ENCODE peak calls at places on chromosomes 13 and 19, in five cellular contexts. One of them, this sample, is unnamed.

GRCh38 chr19:44072543-44073401 is 813 bp downstream of the ZNF284 start:
- DNase-seq in cardiac fibroblast: peak; percentile 5
- DNase-seq in GM06990: no peak
- DNase-seq in CD4-positive, alpha-beta T cell: no peak
- DNase-seq in IMR-90: no peak
- DNase-seq in this sample: no peak

GRCh38 chr19:1076951-1077350 is 10.0 kb downstream of the ARHGAP45 start:
- DNase-seq in cardiac fibroblast: no peak
- DNase-seq in GM06990: peak; percentile 87
- DNase-seq in CD4-positive, alpha-beta T cell: peak; percentile 95
- DNase-seq in IMR-90: no peak
- DNase-seq in this sample: peak; percentile 84

GRCh38 chr19:3450796-3451411 is 29.4 kb downstream of the SMIM24 start:
- DNase-seq in cardiac fibroblast: peak; percentile 99
- DNase-seq in GM06990: no peak
- DNase-seq in CD4-positive, alpha-beta T cell: no peak
- DNase-seq in IMR-90: peak; percentile 100
- DNase-seq in this sample: no peak

GRCh38 chr19:31285744-31286143 is 63.5 kb downstream of the TSHZ3 start:
- DNase-seq in cardiac fibroblast: peak; percentile 60
- DNase-seq in GM06990: no peak
- DNase-seq in CD4-positive, alpha-beta T cell: no peak
- DNase-seq in IMR-90: peak; percentile 64
- DNase-seq in this sample: no peak

GRCh38 chr19:23328211-23328610 is 67.1 kb downstream of the ZNF91 start:
- DNase-seq in cardiac fibroblast: no peak
- DNase-seq in GM06990: no peak
- DNase-seq in CD4-positive, alpha-beta T cell: no peak
- DNase-seq in IMR-90: no peak
- DNase-seq in this sample: no peak

GRCh38 chr13:79724348-79725103 is 243.6 kb downstream of the NDFIP2 start:
- DNase-seq in cardiac fibroblast: peak; percentile 10
- DNase-seq in GM06990: no peak
- DNase-seq in CD4-positive, alpha-beta T cell: no peak
- DNase-seq in IMR-90: no peak
- DNase-seq in this sample: no peak

GRCh38 chr13:49679244-49679643 is 12.0 kb downstream of the EBPL start:
- DNase-seq in cardiac fibroblast: peak; percentile 44
- DNase-seq in GM06990: no peak
- DNase-seq in CD4-positive, alpha-beta T cell: no peak
- DNase-seq in IMR-90: peak; percentile 35
- DNase-seq in this sample: no peak

GRCh38 chr19:40423227-40423566 is 2.6 kb downstream of the SERTAD1 start:
- DNase-seq in cardiac fibroblast: no peak
- DNase-seq in GM06990: no peak
- DNase-seq in CD4-positive, alpha-beta T cell: no peak
- DNase-seq in IMR-90: no peak
- DNase-seq in this sample: no peak

GRCh38 chr13:66995366-66995663 is 234.8 kb downstream of the PCDH9 start:
- DNase-seq in cardiac fibroblast: no peak
- DNase-seq in GM06990: no peak
- DNase-seq in CD4-positive, alpha-beta T cell: no peak
- DNase-seq in IMR-90: no peak
- DNase-seq in this sample: no peak

DNA sequence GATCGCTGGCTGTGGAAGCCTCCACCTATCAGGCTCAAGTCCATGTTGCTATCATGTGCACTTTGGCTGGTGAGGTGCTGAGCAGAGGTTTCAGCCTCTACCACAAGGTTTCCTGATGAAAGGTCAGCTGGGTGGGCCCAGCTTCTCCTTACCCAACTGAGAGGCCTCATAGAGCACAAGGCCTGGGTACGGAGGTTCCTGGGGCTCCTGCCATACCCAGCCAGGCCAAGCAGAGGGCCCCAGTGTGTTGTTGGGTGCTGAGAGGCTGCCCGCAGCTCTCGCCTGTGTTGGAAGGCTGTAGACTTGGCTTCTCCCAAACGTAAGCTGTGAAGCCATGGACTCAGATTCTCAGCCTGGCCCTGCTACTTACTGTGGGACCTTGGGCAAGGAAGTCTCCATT is 28.2 kb downstream of the ACTN4 start:
- DNase-seq in cardiac fibroblast: no peak
- DNase-seq in GM06990: no peak
- DNase-seq in CD4-positive, alpha-beta T cell: no peak
- DNase-seq in IMR-90: no peak
- DNase-seq in this sample: no peak
- TF ChIP-seq CTCF in cardiac fibroblast: no peak
- TF ChIP-seq CTCF in GM06990: no peak
- TF ChIP-seq CTCF in CD4-positive, alpha-beta T cell: no peak
- TF ChIP-seq CTCF in IMR-90: no peak
- TF ChIP-seq CTCF in this sample: no peak

GRCh38 chr19:55489711-55490477 is 1.7 kb downstream of the SSC5D start:
- DNase-seq in cardiac fibroblast: no peak
- DNase-seq in GM06990: no peak
- DNase-seq in CD4-positive, alpha-beta T cell: no peak
- DNase-seq in IMR-90: no peak
- DNase-seq in this sample: no peak

GRCh38 chr19:55486971-55487883 is 1.0 kb upstream of the SSC5D start:
- DNase-seq in cardiac fibroblast: peak; percentile 96
- DNase-seq in GM06990: no peak
- DNase-seq in CD4-positive, alpha-beta T cell: no peak
- DNase-seq in IMR-90: peak; percentile 97
- DNase-seq in this sample: no peak

GRCh38 chr19:55487884-55488687 is at the start of gene SSC5D:
- DNase-seq in cardiac fibroblast: peak; percentile 72
- DNase-seq in GM06990: no peak
- DNase-seq in CD4-positive, alpha-beta T cell: no peak
- DNase-seq in IMR-90: peak; percentile 26
- DNase-seq in this sample: no peak

GRCh38 chr19:55490478-55491436 is 2.5 kb downstream of the SSC5D start:
- DNase-seq in cardiac fibroblast: peak; percentile 36
- DNase-seq in GM06990: no peak
- DNase-seq in CD4-positive, alpha-beta T cell: no peak
- DNase-seq in IMR-90: no peak
- DNase-seq in this sample: no peak

GRCh38 chr19:55488986-55489710 is 912 bp downstream of the SSC5D start:
- DNase-seq in cardiac fibroblast: no peak
- DNase-seq in GM06990: no peak
- DNase-seq in CD4-positive, alpha-beta T cell: no peak
- DNase-seq in IMR-90: no peak
- DNase-seq in this sample: no peak
- TF ChIP-seq CTCF in cardiac fibroblast: no peak
- TF ChIP-seq CTCF in GM06990: no peak
- TF ChIP-seq CTCF in CD4-positive, alpha-beta T cell: no peak
- TF ChIP-seq CTCF in IMR-90: no peak
- TF ChIP-seq CTCF in this sample: no peak

GRCh38 chr13:38897521-38897920 is 93.1 kb downstream of the STOML3 start:
- DNase-seq in cardiac fibroblast: no peak
- DNase-seq in GM06990: no peak
- DNase-seq in CD4-positive, alpha-beta T cell: no peak
- DNase-seq in IMR-90: no peak
- DNase-seq in this sample: no peak

GRCh38 chr13:38898481-38898880 is 92.2 kb downstream of the STOML3 start:
- DNase-seq in cardiac fibroblast: no peak
- DNase-seq in GM06990: no peak
- DNase-seq in CD4-positive, alpha-beta T cell: no peak
- DNase-seq in IMR-90: no peak
- DNase-seq in this sample: no peak

GRCh38 chr13:38902551-38902950 is 88.1 kb downstream of the STOML3 start:
- DNase-seq in cardiac fibroblast: no peak
- DNase-seq in GM06990: no peak
- DNase-seq in CD4-positive, alpha-beta T cell: no peak
- DNase-seq in IMR-90: no peak
- DNase-seq in this sample: no peak

GRCh38 chr13:38899581-38899980 is 91.0 kb downstream of the STOML3 start:
- DNase-seq in cardiac fibroblast: no peak
- DNase-seq in GM06990: no peak
- DNase-seq in CD4-positive, alpha-beta T cell: no peak
- DNase-seq in IMR-90: no peak
- DNase-seq in this sample: no peak

DNA sequence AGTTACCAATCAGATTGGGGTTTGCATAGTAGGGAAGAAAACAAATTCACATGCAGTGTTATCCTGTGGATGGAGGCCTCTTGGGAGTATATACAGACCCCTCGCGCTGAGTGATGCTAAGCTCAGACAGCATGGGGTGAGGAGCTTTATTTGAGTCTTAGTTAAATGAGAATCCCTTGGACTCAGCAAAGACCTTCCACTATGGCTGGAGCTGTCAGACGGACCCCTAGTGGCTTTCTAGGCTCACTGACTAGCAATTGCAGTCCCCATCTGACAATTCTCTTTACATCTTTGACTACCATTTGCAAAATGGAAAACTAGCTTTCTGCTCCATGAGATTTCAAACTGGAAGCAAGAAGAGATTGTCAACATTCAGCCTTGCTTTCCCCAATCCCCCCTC is 90.4 kb downstream of the STOML3 start:
- DNase-seq in cardiac fibroblast: no peak
- DNase-seq in GM06990: no peak
- DNase-seq in CD4-positive, alpha-beta T cell: no peak
- DNase-seq in IMR-90: no peak
- DNase-seq in this sample: no peak
- TF ChIP-seq CTCF in cardiac fibroblast: no peak
- TF ChIP-seq CTCF in GM06990: peak; percentile 39
- TF ChIP-seq CTCF in CD4-positive, alpha-beta T cell: no peak
- TF ChIP-seq CTCF in IMR-90: no peak
- TF ChIP-seq CTCF in this sample: no peak

DNA sequence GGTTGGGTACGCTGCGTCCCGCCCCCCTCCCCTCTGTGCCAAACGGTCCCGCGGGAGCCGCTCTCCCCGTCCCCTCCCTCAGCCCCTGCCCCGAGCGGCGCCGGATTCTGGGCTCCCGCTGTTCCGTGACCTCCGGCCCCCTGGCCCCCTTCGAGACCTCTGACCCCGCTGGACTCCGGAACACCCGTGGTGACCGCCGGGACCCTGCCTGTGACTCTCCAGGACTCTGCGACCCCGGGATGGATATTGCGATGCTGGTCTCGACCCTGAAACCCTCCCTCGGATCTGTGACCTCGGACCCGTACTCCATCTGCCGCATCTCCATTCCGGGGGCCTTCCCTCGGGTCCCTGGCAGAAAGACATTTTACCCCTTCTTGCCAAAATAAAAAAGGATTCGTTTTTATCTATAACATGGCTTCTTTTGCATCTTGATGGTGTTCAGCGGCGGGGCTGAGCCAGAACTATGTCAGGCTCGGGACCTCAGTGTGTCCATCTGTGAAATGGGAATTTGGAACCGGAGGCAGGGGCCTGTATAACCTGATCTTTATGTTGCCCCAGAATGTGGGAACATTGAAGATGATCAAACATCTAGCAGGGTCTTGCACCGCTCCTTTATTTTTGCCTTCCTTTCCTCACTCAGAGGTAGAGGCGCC is 654 bp upstream of the MEGF8 start:
- DNase-seq in cardiac fibroblast: no peak
- DNase-seq in GM06990: no peak
- DNase-seq in CD4-positive, alpha-beta T cell: no peak
- DNase-seq in IMR-90: no peak
- DNase-seq in this sample: peak; percentile 22
- TF ChIP-seq CTCF in cardiac fibroblast: no peak
- TF ChIP-seq CTCF in GM06990: no peak
- TF ChIP-seq CTCF in CD4-positive, alpha-beta T cell: peak; percentile 90
- TF ChIP-seq CTCF in IMR-90: no peak
- TF ChIP-seq CTCF in this sample: no peak

GRCh38 chr19:53812335-53812734 is 11.8 kb downstream of the NLRP12 start:
- DNase-seq in cardiac fibroblast: no peak
- DNase-seq in GM06990: no peak
- DNase-seq in CD4-positive, alpha-beta T cell: no peak
- DNase-seq in IMR-90: no peak
- DNase-seq in this sample: no peak
- TF ChIP-seq CTCF in cardiac fibroblast: peak; percentile 27
- TF ChIP-seq CTCF in GM06990: no peak
- TF ChIP-seq CTCF in CD4-positive, alpha-beta T cell: no peak
- TF ChIP-seq CTCF in IMR-90: no peak
- TF ChIP-seq CTCF in this sample: no peak

This sample was measured in activated B cell treated with CpG ODN at 0.5 μM for 24 hours.